ENCODE peak calls at places on chromosomes 16 and 17, in four cellular contexts. H is stomach, D is esophagus squamous epithelium, S is tibial artery. T is an unnamed sample.

GRCh38 chr16:71467810-71468209 is 5.8 kb upstream of the ZNF23 start:
- DNase-seq in H (no peak), D (no peak), S (no peak), T (no peak)

GRCh38 chr17:48247603-48248002 is 140.0 kb downstream of the SNX11 start:
- DNase-seq in H (no peak), D (no peak), S (no peak), T (no peak)

GRCh38 chr17:56096026-56096807 is 57.1 kb upstream of the ANKFN1 start:
- DNase-seq in H (no peak), D (no peak), S (no peak), T (no peak)

GRCh38 chr17:68314916-68315535 is 23.7 kb downstream of the ARSG start:
- DNase-seq in H (peak; percentile 55), D (no peak), S (peak; percentile 63), T (peak; percentile 73)

GRCh38 chr17:43905985-43906852 is 1.1 kb downstream of the MPP2 start:
- DNase-seq in H (peak; percentile 74), D (no peak), S (peak; percentile 85), T (peak; percentile 96)

GRCh38 chr17:48338720-48339119 is 91.3 kb downstream of the SKAP1 start:
- DNase-seq in H (no peak), D (no peak), S (no peak), T (no peak)

GRCh38 chr16:3188925-3189825 is 1.2 kb downstream of the OR1F1 start:
- DNase-seq in H (no peak), D (no peak), S (no peak), T (no peak)

GRCh38 chr17:81064746-81065475 is 30.0 kb downstream of the BAIAP2 start:
- DNase-seq in H (peak; percentile 64), D (no peak), S (no peak), T (peak; percentile 75)

GRCh38 chr17:44159519-44160210 is 10.8 kb upstream of the ASB16 start:
- DNase-seq in H (no peak), D (no peak), S (no peak), T (no peak)

GRCh38 chr16:16141784-16142396 is 81.4 kb downstream of the ABCC6 start:
- DNase-seq in H (no peak), D (no peak), S (no peak), T (no peak)

DNA sequence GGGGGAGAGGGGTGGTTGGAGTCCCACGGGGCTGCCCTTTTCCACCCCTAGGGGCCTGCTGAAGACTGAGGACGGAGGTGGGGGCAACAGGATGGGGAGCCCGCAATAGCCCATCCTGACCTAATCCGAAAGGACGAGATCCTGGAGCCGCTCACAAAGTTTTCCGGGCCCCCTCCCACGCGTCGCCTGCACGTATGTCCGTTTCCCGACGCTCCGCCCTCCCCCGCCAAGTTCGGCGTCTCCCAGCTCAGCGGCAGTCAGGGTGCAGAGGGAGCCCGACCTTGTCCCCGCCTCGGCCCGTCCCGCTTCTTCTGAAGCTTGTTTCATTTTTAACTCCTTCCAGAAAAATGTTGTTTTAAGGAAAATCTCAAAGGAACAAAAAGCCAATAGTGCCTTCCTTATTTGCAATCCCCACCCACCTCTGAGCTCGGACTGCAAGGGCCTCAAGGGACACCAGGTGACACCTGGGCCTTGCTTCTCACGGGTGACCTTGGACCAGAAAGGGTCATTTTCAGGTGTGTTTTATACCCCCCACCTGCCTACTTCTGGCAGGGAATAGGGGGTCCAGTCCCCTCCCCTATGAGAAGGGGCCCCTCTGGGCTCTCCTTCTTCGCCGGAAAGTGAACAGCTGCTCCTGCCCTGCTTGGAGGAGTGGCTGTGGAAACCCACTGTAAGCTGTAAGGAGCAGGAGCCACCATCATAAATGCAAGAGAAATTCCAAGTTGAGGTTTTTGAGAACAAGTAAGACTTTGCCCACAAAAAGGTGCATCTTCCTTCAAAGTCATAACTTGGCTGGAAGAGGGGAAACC is 3.4 kb upstream of the ZNF423 start:
- DNase-seq in H (no peak), D (no peak), S (peak; percentile 53), T (peak; percentile 78)
- H3K27ac ChIP-seq in H (peak overlapping the region; percentile 92), D (peak overlapping the region; percentile 92), S (peak overlapping the region; percentile 74), T (no peak overlapping the region)

DNA sequence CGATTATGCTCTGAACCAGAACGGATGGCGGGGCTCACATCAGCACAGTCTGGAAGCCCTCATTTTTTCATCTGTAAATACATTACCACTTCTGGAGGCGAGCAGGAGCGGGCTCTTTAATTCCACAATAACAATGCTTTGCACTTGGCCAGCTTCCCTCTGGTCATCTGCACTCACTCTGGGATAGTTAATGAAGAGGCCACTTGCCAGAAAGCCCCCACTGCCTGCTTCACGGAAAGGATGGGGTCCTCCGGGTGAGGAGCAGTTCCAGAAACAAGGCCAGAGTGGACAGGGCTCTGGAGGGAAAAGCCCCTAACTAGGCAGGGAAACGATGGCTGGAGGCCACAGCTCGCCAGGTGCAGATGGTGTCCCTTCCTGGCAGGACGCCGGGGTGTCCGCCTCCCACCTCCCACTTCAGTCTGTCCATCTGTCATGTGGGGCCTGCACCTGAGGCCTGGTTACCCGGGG is 13.1 kb upstream of the BCAR1 start:
- DNase-seq in H (no peak), D (no peak), S (peak; percentile 58), T (no peak)
- H3K4me3 ChIP-seq in H (peak overlapping the region; percentile 92), D (peak overlapping the region; percentile 91), S (peak overlapping the region; percentile 84), T (peak overlapping the region; percentile 93)

GRCh38 chr16:1690810-1691209 is 12.7 kb downstream of the JPT2 start:
- DNase-seq in H (no peak), D (no peak), S (no peak), T (no peak)

GRCh38 chr16:1691276-1691675 is 13.2 kb downstream of the JPT2 start:
- DNase-seq in H (no peak), D (no peak), S (no peak), T (no peak)

GRCh38 chr16:1687427-1688316 is 9.6 kb downstream of the JPT2 start:
- DNase-seq in H (no peak), D (no peak), S (no peak), T (no peak)

GRCh38 chr16:1689853-1690252 is 11.8 kb downstream of the JPT2 start:
- DNase-seq in H (no peak), D (no peak), S (no peak), T (no peak)

DNA sequence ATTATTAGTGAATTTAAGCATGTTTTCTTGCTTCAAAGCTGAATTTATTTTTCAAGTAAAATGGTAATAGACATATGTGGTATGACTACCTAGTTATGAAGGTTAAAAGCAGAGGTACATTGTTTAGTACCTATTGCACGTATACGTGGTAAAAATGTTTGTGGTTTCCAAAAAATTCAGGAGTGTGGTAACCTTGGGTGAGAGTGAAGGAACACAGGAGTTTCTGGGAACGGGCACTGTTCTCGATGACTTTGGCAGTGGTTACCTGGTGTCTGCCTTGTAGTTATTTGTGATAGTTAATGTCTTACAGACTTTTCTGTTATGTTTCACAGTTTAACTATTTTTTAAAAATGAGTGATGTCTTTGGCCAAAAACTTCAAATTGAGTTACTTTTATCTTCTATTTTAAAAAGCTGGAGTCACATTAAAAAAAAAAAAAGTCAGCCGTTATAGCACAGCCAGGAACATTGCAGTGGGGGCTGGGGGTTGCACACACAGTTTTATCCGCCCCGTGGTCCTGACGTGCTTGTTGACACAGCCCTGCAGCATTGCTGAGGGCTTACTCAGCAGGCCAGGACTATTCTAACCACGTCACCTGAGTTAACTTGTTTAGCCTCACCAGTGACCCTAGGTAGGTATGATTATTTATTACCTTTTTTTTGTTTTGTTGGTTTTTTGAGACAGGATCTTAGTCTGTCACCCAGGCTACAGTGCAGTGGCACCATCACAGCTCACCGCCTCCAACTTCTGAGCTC is 10.9 kb downstream of the JPT2 start:
- DNase-seq in H (peak; percentile 70), D (no peak), S (no peak), T (peak; percentile 63)
- H3K27ac ChIP-seq in H (peak overlapping the region; percentile 71), D (peak overlapping the region; percentile 69), S (no peak overlapping the region), T (peak overlapping the region; percentile 59)

GRCh38 chr16:81831722-81832126 is 52.6 kb downstream of the PLCG2 start:
- DNase-seq in H (peak; percentile 62), D (peak; percentile 48), S (peak; percentile 41), T (peak; percentile 83)
- H3K4me3 ChIP-seq in H (no peak overlapping the region), D (no peak overlapping the region), S (no peak overlapping the region), T (no peak overlapping the region)

DNA sequence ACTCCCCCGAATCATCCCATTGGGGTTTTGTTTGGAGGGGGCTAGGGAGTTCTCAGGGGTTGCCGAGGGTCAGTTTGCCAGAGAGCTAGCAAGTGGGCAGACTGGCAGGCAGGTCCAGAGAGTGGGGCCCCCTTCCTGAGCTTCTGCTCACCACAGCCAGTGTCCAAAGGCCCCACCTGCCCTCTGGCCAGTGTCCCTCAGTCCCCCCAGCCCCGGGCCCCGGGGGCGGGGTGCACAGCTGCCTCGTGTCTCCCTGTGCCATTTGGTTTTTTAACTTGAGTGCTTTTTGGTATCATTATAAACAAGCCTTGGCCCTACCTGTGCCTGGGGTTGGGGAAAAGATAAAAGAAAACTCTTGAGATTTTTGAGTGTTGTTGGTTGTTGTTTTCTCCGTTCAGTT is 91.8 kb downstream of the CCDC182 start:
- DNase-seq in H (no peak), D (no peak), S (no peak), T (no peak)
- H3K27ac ChIP-seq in H (no peak overlapping the region), D (no peak overlapping the region), S (no peak overlapping the region), T (no peak overlapping the region)

GRCh38 chr17:50147841-50148225 is 2.6 kb downstream of the PPP1R9B start:
- DNase-seq in H (no peak), D (no peak), S (no peak), T (no peak)
- H3K4me3 ChIP-seq in H (peak overlapping the region; percentile 86), D (peak overlapping the region; percentile 83), S (peak overlapping the region; percentile 84), T (peak overlapping the region; percentile 75)

T was measured in aorta.